ENCODE peak calls at places on chromosome 1, in eight cellular contexts. I is activated T-helper 1 cell treated with Interleukin-2 at 50 U/mL for 16 hours; G is GM13976; C is nucleus accumbens; O is fibroblast of villous mesenchyme; X is NCI-H2171 treated with DMSO at 0.1 percent for 48 hours; M is SHP77; N is stimulated activated CD8-positive, alpha-beta memory T cell treated with anti-CD3 and anti-CD28 coated beads, Interleukin-4, amount 100 ng/mL, for 48 hours. F is an unnamed sample.

GRCh38 chr1:150981177-150981804 is 801 bp upstream of the ANXA9 start:
- DNase-seq in I (no peak), G (no peak), C (no peak), O (no peak), X (peak), M (peak), N (no peak), F (no peak)

GRCh38 chr1:154485106-154485505 is 16.9 kb upstream of the TDRD10 start:
- DNase-seq in I (no peak), G (no peak), C (no peak), O (no peak), X (no peak), M (no peak), N (no peak), F (no peak)

GRCh38 chr1:187262731-187263130 is 434.0 kb downstream of the PLA2G4A start:
- DNase-seq in I (no peak), G (no peak), C (no peak), O (no peak), X (no peak), M (no peak), N (no peak), F (no peak)

GRCh38 chr1:6343506-6344405 is 49.8 kb downstream of the ACOT7 start:
- DNase-seq in I (peak), G (peak), C (peak), O (peak), X (peak), M (peak), N (peak), F (peak)

GRCh38 chr1:201806801-201807200 is 22.2 kb upstream of the IPO9 start:
- DNase-seq in I (no peak), G (no peak), C (no peak), O (no peak), X (no peak), M (no peak), N (no peak), F (no peak)

GRCh38 chr1:117653732-117654484 is 48.1 kb downstream of the TENT5C start:
- DNase-seq in I (no peak), G (no peak), C (no peak), O (no peak), X (no peak), M (no peak), N (peak), F (no peak)

GRCh38 chr1:31757204-31757679 is 6.9 kb downstream of the ADGRB2 start:
- DNase-seq in I (no peak), G (no peak), C (no peak), O (no peak), X (no peak), M (peak), N (no peak), F (no peak)

GRCh38 chr1:195956845-195957244 is 651.4 kb downstream of the KCNT2 start:
- DNase-seq in I (no peak), G (no peak), C (no peak), O (no peak), X (no peak), M (no peak), N (no peak), F (no peak)

GRCh38 chr1:63523738-63524137 is 413 bp downstream of the EFCAB7 start:
- DNase-seq in I (no peak), G (peak), C (no peak), O (no peak), X (no peak), M (no peak), N (no peak), F (peak)

GRCh38 chr1:3865606-3866160 is 8.4 kb downstream of the DFFB start:
- DNase-seq in I (no peak), G (no peak), C (no peak), O (no peak), X (no peak), M (no peak), N (no peak), F (no peak)

GRCh38 chr1:156458181-156458503 is 42.4 kb downstream of the MEF2D start:
- DNase-seq in I (no peak), G (no peak), C (no peak), O (peak), X (no peak), M (no peak), N (no peak), F (peak)

GRCh38 chr1:172134087-172134731 is 286.3 kb upstream of the C1orf105 start:
- DNase-seq in I (no peak), G (no peak), C (no peak), O (peak), X (no peak), M (no peak), N (peak), F (peak)

GRCh38 chr1:169941982-169942830 is 48.5 kb upstream of the SCYL3 start:
- DNase-seq in I (no peak), G (no peak), C (no peak), O (peak), X (no peak), M (no peak), N (no peak), F (peak)

GRCh38 chr1:183194527-183195145 is 8.6 kb downstream of the LAMC2 start:
- DNase-seq in I (no peak), G (peak), C (no peak), O (no peak), X (no peak), M (no peak), N (no peak), F (no peak)

GRCh38 chr1:115098979-115099692 is 9.8 kb upstream of the TSPAN2 start:
- DNase-seq in I (peak), G (no peak), C (no peak), O (peak), X (no peak), M (peak), N (peak), F (peak)

GRCh38 chr1:115910231-115910630 is 66.1 kb upstream of the SLC22A15 start:
- DNase-seq in I (no peak), G (no peak), C (no peak), O (no peak), X (no peak), M (no peak), N (no peak), F (no peak)

GRCh38 chr1:10253755-10254154 is 43.4 kb downstream of the KIF1B start:
- DNase-seq in I (no peak), G (no peak), C (no peak), O (peak), X (peak), M (no peak), N (no peak), F (peak)

GRCh38 chr1:10046356-10047085 is 13.8 kb downstream of the UBE4B start:
- DNase-seq in I (no peak), G (no peak), C (peak), O (no peak), X (peak), M (no peak), N (no peak), F (peak)

GRCh38 chr1:237677979-237678378 is 212.7 kb downstream of the ZP4 start:
- DNase-seq in I (no peak), G (no peak), C (no peak), O (peak), X (no peak), M (no peak), N (no peak), F (peak)

GRCh38 chr1:65165269-65166002 is 17.4 kb downstream of the AK4 start:
- DNase-seq in I (no peak), G (no peak), C (no peak), O (no peak), X (no peak), M (no peak), N (no peak), F (no peak)

GRCh38 chr1:64471724-64472276 is 1.9 kb downstream of the CACHD1 start:
- DNase-seq in I (no peak), G (no peak), C (no peak), O (no peak), X (no peak), M (no peak), N (no peak), F (peak)

GRCh38 chr1:3312894-3313578 is 141.4 kb upstream of the ARHGEF16 start:
- DNase-seq in I (no peak), G (no peak), C (no peak), O (peak), X (no peak), M (peak), N (peak), F (peak)

GRCh38 chr1:6224733-6225132 is 11.0 kb downstream of the ICMT start:
- DNase-seq in I (no peak), G (no peak), C (no peak), O (no peak), X (no peak), M (no peak), N (no peak), F (no peak)

GRCh38 chr1:35881850-35882273 is 1.1 kb upstream of the AGO1 start:
- DNase-seq in I (no peak), G (no peak), C (no peak), O (no peak), X (no peak), M (no peak), N (no peak), F (peak)

GRCh38 chr1:869499-870244 is 54.1 kb upstream of the SAMD11 start:
- DNase-seq in I (peak), G (peak), C (peak), O (peak), X (peak), M (peak), N (peak), F (peak)